ENCODE peak calls at places on chromosomes 3 and 15, in seven cellular contexts. One of them, this sample, is unnamed.

GRCh38 chr3:74137790-74138189 is 476.7 kb downstream of the CNTN3 start:
- DNase-seq in GM20000: no peak
- DNase-seq in adrenal gland: no peak
- DNase-seq in choroid plexus epithelial cell: no peak
- DNase-seq in cardiac muscle cell: no peak
- DNase-seq in GM06990: no peak
- DNase-seq in neural crest cell: no peak
- DNase-seq in this sample: no peak

GRCh38 chr3:27649277-27649676 is 72.8 kb downstream of the EOMES start:
- DNase-seq in GM20000: no peak
- DNase-seq in adrenal gland: no peak
- DNase-seq in choroid plexus epithelial cell: no peak
- DNase-seq in cardiac muscle cell: no peak
- DNase-seq in GM06990: no peak
- DNase-seq in neural crest cell: no peak
- DNase-seq in this sample: no peak

GRCh38 chr3:150255416-150255815 is 152.7 kb upstream of the TSC22D2 start:
- DNase-seq in GM20000: no peak
- DNase-seq in adrenal gland: peak
- DNase-seq in choroid plexus epithelial cell: no peak
- DNase-seq in cardiac muscle cell: no peak
- DNase-seq in GM06990: no peak
- DNase-seq in neural crest cell: no peak
- DNase-seq in this sample: no peak

GRCh38 chr15:92075764-92076163 is 222.3 kb downstream of the SLCO3A1 start:
- DNase-seq in GM20000: no peak
- DNase-seq in adrenal gland: no peak
- DNase-seq in choroid plexus epithelial cell: no peak
- DNase-seq in cardiac muscle cell: peak
- DNase-seq in GM06990: no peak
- DNase-seq in neural crest cell: no peak
- DNase-seq in this sample: no peak

GRCh38 chr3:29385056-29385455 is 104.2 kb downstream of the RBMS3 start:
- DNase-seq in GM20000: no peak
- DNase-seq in adrenal gland: no peak
- DNase-seq in choroid plexus epithelial cell: peak
- DNase-seq in cardiac muscle cell: peak
- DNase-seq in GM06990: no peak
- DNase-seq in neural crest cell: no peak
- DNase-seq in this sample: no peak

GRCh38 chr3:16841906-16842709 is 42.6 kb upstream of the PLCL2 start:
- DNase-seq in GM20000: peak
- DNase-seq in adrenal gland: no peak
- DNase-seq in choroid plexus epithelial cell: no peak
- DNase-seq in cardiac muscle cell: no peak
- DNase-seq in GM06990: peak
- DNase-seq in neural crest cell: no peak
- DNase-seq in this sample: peak

GRCh38 chr15:75170711-75171341 is 30.9 kb upstream of the C15orf39 start:
- DNase-seq in GM20000: no peak
- DNase-seq in adrenal gland: no peak
- DNase-seq in choroid plexus epithelial cell: no peak
- DNase-seq in cardiac muscle cell: peak
- DNase-seq in GM06990: no peak
- DNase-seq in neural crest cell: no peak
- DNase-seq in this sample: no peak

GRCh38 chr3:32401541-32402052 is 9.9 kb downstream of the CMTM7 start:
- DNase-seq in GM20000: peak
- DNase-seq in adrenal gland: peak
- DNase-seq in choroid plexus epithelial cell: peak
- DNase-seq in cardiac muscle cell: peak
- DNase-seq in GM06990: peak
- DNase-seq in neural crest cell: peak
- DNase-seq in this sample: peak

GRCh38 chr15:68608206-68608843 is 29.5 kb downstream of the CORO2B start:
- DNase-seq in GM20000: no peak
- DNase-seq in adrenal gland: peak
- DNase-seq in choroid plexus epithelial cell: peak
- DNase-seq in cardiac muscle cell: peak
- DNase-seq in GM06990: no peak
- DNase-seq in neural crest cell: no peak
- DNase-seq in this sample: peak

GRCh38 chr3:145864336-145864735 is 296.6 kb downstream of the PLOD2 start:
- DNase-seq in GM20000: no peak
- DNase-seq in adrenal gland: no peak
- DNase-seq in choroid plexus epithelial cell: no peak
- DNase-seq in cardiac muscle cell: no peak
- DNase-seq in GM06990: no peak
- DNase-seq in neural crest cell: no peak
- DNase-seq in this sample: no peak

GRCh38 chr3:44125241-44125640 is 116.4 kb upstream of the TOPAZ1 start:
- DNase-seq in GM20000: no peak
- DNase-seq in adrenal gland: no peak
- DNase-seq in choroid plexus epithelial cell: peak
- DNase-seq in cardiac muscle cell: peak
- DNase-seq in GM06990: no peak
- DNase-seq in neural crest cell: no peak
- DNase-seq in this sample: no peak

GRCh38 chr3:44117736-44118135 is 124.0 kb upstream of the TOPAZ1 start:
- DNase-seq in GM20000: no peak
- DNase-seq in adrenal gland: no peak
- DNase-seq in choroid plexus epithelial cell: no peak
- DNase-seq in cardiac muscle cell: no peak
- DNase-seq in GM06990: no peak
- DNase-seq in neural crest cell: no peak
- DNase-seq in this sample: no peak

GRCh38 chr3:44125882-44126281 is 115.8 kb upstream of the TOPAZ1 start:
- DNase-seq in GM20000: no peak
- DNase-seq in adrenal gland: no peak
- DNase-seq in choroid plexus epithelial cell: peak
- DNase-seq in cardiac muscle cell: peak
- DNase-seq in GM06990: no peak
- DNase-seq in neural crest cell: no peak
- DNase-seq in this sample: no peak

GRCh38 chr3:44117239-44117638 is 124.4 kb upstream of the TOPAZ1 start:
- DNase-seq in GM20000: no peak
- DNase-seq in adrenal gland: no peak
- DNase-seq in choroid plexus epithelial cell: no peak
- DNase-seq in cardiac muscle cell: no peak
- DNase-seq in GM06990: no peak
- DNase-seq in neural crest cell: no peak
- DNase-seq in this sample: no peak

GRCh38 chr3:44120721-44121582 is 120.7 kb upstream of the TOPAZ1 start:
- DNase-seq in GM20000: no peak
- DNase-seq in adrenal gland: no peak
- DNase-seq in choroid plexus epithelial cell: no peak
- DNase-seq in cardiac muscle cell: peak
- DNase-seq in GM06990: no peak
- DNase-seq in neural crest cell: no peak
- DNase-seq in this sample: no peak
- TF ChIP-seq CTCF in GM20000: no peak
- TF ChIP-seq CTCF in adrenal gland: no peak
- TF ChIP-seq CTCF in choroid plexus epithelial cell: no peak
- TF ChIP-seq CTCF in cardiac muscle cell: no peak
- TF ChIP-seq CTCF in GM06990: no peak
- TF ChIP-seq CTCF in neural crest cell: no peak
- TF ChIP-seq CTCF in this sample: no peak

GRCh38 chr3:134190272-134190671 is 60.4 kb downstream of the RYK start:
- DNase-seq in GM20000: no peak
- DNase-seq in adrenal gland: no peak
- DNase-seq in choroid plexus epithelial cell: peak
- DNase-seq in cardiac muscle cell: no peak
- DNase-seq in GM06990: no peak
- DNase-seq in neural crest cell: no peak
- DNase-seq in this sample: no peak
- TF ChIP-seq CTCF in GM20000: no peak
- TF ChIP-seq CTCF in adrenal gland: no peak
- TF ChIP-seq CTCF in choroid plexus epithelial cell: no peak
- TF ChIP-seq CTCF in cardiac muscle cell: no peak
- TF ChIP-seq CTCF in GM06990: no peak
- TF ChIP-seq CTCF in neural crest cell: peak
- TF ChIP-seq CTCF in this sample: no peak

GRCh38 chr3:58345457-58345856 is 12.8 kb downstream of the PXK start:
- DNase-seq in GM20000: no peak
- DNase-seq in adrenal gland: no peak
- DNase-seq in choroid plexus epithelial cell: no peak
- DNase-seq in cardiac muscle cell: no peak
- DNase-seq in GM06990: no peak
- DNase-seq in neural crest cell: no peak
- DNase-seq in this sample: no peak
- TF ChIP-seq CTCF in GM20000: no peak
- TF ChIP-seq CTCF in adrenal gland: no peak
- TF ChIP-seq CTCF in choroid plexus epithelial cell: no peak
- TF ChIP-seq CTCF in cardiac muscle cell: no peak
- TF ChIP-seq CTCF in GM06990: no peak
- TF ChIP-seq CTCF in neural crest cell: no peak
- TF ChIP-seq CTCF in this sample: no peak

DNA sequence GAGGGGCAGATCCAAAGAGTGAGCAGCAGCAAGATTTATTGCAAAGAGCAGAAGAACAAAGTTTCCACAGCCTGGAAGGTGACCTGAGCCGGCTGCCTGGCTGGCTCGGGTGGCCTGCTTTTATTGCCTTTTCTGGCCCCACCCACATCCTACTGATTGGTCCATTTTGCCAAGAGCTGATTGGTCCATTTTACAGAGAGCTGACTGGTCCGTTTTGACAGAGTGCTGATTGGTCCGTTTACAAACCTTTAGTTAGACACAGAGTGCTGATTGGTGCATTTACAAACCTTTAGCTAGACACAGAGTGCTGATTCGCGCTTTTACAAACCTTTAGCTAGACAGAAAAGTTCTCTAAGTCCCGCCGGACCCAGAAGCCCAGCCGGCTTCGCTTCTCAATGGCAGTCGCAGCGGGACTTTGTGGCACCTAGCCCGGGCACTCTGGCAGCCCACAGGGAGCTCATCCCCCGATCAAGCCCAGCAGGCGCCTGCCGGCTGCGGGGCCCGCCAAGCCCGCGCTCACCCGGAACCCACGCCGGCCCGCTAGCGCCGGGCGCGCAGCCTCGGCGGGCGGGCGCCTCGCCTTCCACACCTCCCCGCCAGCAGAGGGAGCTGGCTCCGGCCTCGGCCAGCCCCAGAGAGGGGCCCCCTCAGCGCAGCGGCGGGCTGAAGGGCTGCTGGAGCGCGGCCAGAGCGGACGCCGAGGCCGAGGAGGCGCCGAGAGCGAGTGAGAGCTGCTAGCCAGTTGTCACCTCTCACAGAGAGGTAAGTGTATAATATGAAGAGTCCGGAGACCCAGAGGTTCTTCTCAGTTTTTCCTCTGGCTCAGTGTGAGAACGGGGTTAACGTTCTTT is 339.2 kb downstream of the CHL1 start:
- DNase-seq in GM20000: no peak
- DNase-seq in adrenal gland: no peak
- DNase-seq in choroid plexus epithelial cell: peak
- DNase-seq in cardiac muscle cell: peak
- DNase-seq in GM06990: no peak
- DNase-seq in neural crest cell: no peak
- DNase-seq in this sample: no peak
- TF ChIP-seq CTCF in GM20000: no peak
- TF ChIP-seq CTCF in adrenal gland: no peak
- TF ChIP-seq CTCF in choroid plexus epithelial cell: no peak
- TF ChIP-seq CTCF in cardiac muscle cell: no peak
- TF ChIP-seq CTCF in GM06990: no peak
- TF ChIP-seq CTCF in neural crest cell: no peak
- TF ChIP-seq CTCF in this sample: no peak

GRCh38 chr3:187044206-187044605 is 95.1 kb downstream of the RPL39L start:
- DNase-seq in GM20000: peak
- DNase-seq in adrenal gland: no peak
- DNase-seq in choroid plexus epithelial cell: no peak
- DNase-seq in cardiac muscle cell: no peak
- DNase-seq in GM06990: peak
- DNase-seq in neural crest cell: no peak
- DNase-seq in this sample: no peak

GRCh38 chr3:187042062-187042745 is 97.1 kb downstream of the RPL39L start:
- DNase-seq in GM20000: no peak
- DNase-seq in adrenal gland: no peak
- DNase-seq in choroid plexus epithelial cell: no peak
- DNase-seq in cardiac muscle cell: no peak
- DNase-seq in GM06990: no peak
- DNase-seq in neural crest cell: no peak
- DNase-seq in this sample: no peak

GRCh38 chr3:187046033-187046432 is 93.3 kb downstream of the RPL39L start:
- DNase-seq in GM20000: no peak
- DNase-seq in adrenal gland: no peak
- DNase-seq in choroid plexus epithelial cell: no peak
- DNase-seq in cardiac muscle cell: no peak
- DNase-seq in GM06990: no peak
- DNase-seq in neural crest cell: no peak
- DNase-seq in this sample: no peak

GRCh38 chr3:187042874-187043458 is 96.3 kb downstream of the RPL39L start:
- DNase-seq in GM20000: no peak
- DNase-seq in adrenal gland: no peak
- DNase-seq in choroid plexus epithelial cell: no peak
- DNase-seq in cardiac muscle cell: no peak
- DNase-seq in GM06990: no peak
- DNase-seq in neural crest cell: no peak
- DNase-seq in this sample: no peak

DNA sequence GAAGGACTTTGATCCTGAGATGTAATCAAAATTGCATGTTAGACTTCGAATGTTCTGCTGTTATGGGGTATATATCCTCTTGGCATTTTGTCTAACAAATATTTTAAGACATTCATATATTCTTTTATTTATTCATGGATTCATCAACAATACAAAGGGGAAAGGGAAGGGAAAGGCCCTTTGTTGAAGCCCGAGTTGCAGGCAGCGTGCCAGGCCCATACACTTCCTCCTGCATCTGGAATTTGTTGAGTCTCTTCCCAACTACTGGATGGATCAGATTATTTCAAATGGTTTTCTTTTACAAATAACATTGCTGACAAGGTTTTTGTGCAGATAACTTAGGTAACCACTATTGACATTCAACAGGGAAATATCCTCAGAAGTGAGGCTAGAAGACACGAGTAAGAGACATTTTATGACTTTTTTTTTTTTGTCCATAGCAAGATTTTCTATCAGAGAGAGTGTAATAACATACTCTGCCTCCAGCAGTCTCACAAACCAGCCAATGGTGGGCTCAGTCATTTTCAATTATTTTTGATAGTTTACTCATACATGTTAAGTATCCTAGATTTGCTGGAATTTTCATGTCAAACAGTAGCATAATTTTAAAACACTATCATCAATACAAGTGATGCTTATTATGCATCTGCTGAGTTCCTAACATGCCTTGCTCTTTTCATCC is 94.3 kb downstream of the RPL39L start:
- DNase-seq in GM20000: no peak
- DNase-seq in adrenal gland: peak
- DNase-seq in choroid plexus epithelial cell: no peak
- DNase-seq in cardiac muscle cell: peak
- DNase-seq in GM06990: no peak
- DNase-seq in neural crest cell: no peak
- DNase-seq in this sample: no peak
- TF ChIP-seq CTCF in GM20000: no peak
- TF ChIP-seq CTCF in adrenal gland: no peak
- TF ChIP-seq CTCF in choroid plexus epithelial cell: no peak
- TF ChIP-seq CTCF in cardiac muscle cell: peak
- TF ChIP-seq CTCF in GM06990: no peak
- TF ChIP-seq CTCF in neural crest cell: peak
- TF ChIP-seq CTCF in this sample: no peak

GRCh38 chr3:111895079-111895478 is 36.0 kb downstream of the PHLDB2 start:
- DNase-seq in GM20000: no peak
- DNase-seq in adrenal gland: no peak
- DNase-seq in choroid plexus epithelial cell: peak
- DNase-seq in cardiac muscle cell: peak
- DNase-seq in GM06990: no peak
- DNase-seq in neural crest cell: no peak
- DNase-seq in this sample: no peak
- TF ChIP-seq CTCF in GM20000: peak
- TF ChIP-seq CTCF in adrenal gland: no peak
- TF ChIP-seq CTCF in choroid plexus epithelial cell: peak
- TF ChIP-seq CTCF in cardiac muscle cell: peak
- TF ChIP-seq CTCF in GM06990: peak
- TF ChIP-seq CTCF in neural crest cell: peak
- TF ChIP-seq CTCF in this sample: no peak

GRCh38 chr3:167740961-167741587 is 5.6 kb downstream of the SERPINI1 start:
- DNase-seq in GM20000: peak
- DNase-seq in adrenal gland: no peak
- DNase-seq in choroid plexus epithelial cell: peak
- DNase-seq in cardiac muscle cell: peak
- DNase-seq in GM06990: no peak
- DNase-seq in neural crest cell: peak
- DNase-seq in this sample: no peak
- TF ChIP-seq CTCF in GM20000: peak
- TF ChIP-seq CTCF in adrenal gland: no peak
- TF ChIP-seq CTCF in choroid plexus epithelial cell: peak
- TF ChIP-seq CTCF in cardiac muscle cell: peak
- TF ChIP-seq CTCF in GM06990: peak
- TF ChIP-seq CTCF in neural crest cell: peak
- TF ChIP-seq CTCF in this sample: no peak

This sample was measured in lower leg skin.